ENCODE peak calls at places on chromosomes 16 and 17, in five cellular contexts. One of them, this sample, is unnamed.

GRCh38 chr17:8707591-8708453 is 36.8 kb downstream of the CCDC42 start:
- DNase-seq in NCI-H1092: no peak
- DNase-seq in AG09309: no peak
- DNase-seq in AG10803: no peak
- DNase-seq in lower leg skin: peak
- DNase-seq in this sample: no peak

GRCh38 chr17:48335858-48336500 is 94.0 kb downstream of the SKAP1 start:
- DNase-seq in AG10803: peak
- DNase-seq in lower leg skin: no peak
- DNase-seq in AG09309: no peak
- DNase-seq in NCI-H1092: peak
- DNase-seq in this sample: peak

GRCh38 chr16:86202760-86203426 is 303.9 kb downstream of the IRF8 start:
- DNase-seq in AG10803: no peak
- DNase-seq in NCI-H1092: no peak
- DNase-seq in AG09309: no peak
- DNase-seq in lower leg skin: no peak
- DNase-seq in this sample: no peak

GRCh38 chr17:49146620-49147306 is 14.2 kb downstream of the B4GALNT2 start:
- DNase-seq in AG10803: peak
- DNase-seq in NCI-H1092: no peak
- DNase-seq in lower leg skin: no peak
- DNase-seq in AG09309: peak
- DNase-seq in this sample: peak

GRCh38 chr17:61076649-61077048 is 323.0 kb upstream of the TBX2 start:
- DNase-seq in AG09309: no peak
- DNase-seq in AG10803: no peak
- DNase-seq in NCI-H1092: no peak
- DNase-seq in lower leg skin: no peak
- DNase-seq in this sample: no peak

GRCh38 chr16:31177136-31177535 is 2.8 kb upstream of the FUS start:
- DNase-seq in NCI-H1092: no peak
- DNase-seq in lower leg skin: no peak
- DNase-seq in AG09309: peak
- DNase-seq in AG10803: peak
- DNase-seq in this sample: no peak

GRCh38 chr17:57624390-57624789 is 120.7 kb downstream of the CCDC182 start:
- DNase-seq in AG09309: no peak
- DNase-seq in NCI-H1092: no peak
- DNase-seq in AG10803: no peak
- DNase-seq in lower leg skin: no peak
- DNase-seq in this sample: no peak

GRCh38 chr16:13307255-13307654 is 405.9 kb downstream of the SHISA9 start:
- DNase-seq in lower leg skin: no peak
- DNase-seq in NCI-H1092: no peak
- DNase-seq in AG10803: peak
- DNase-seq in AG09309: no peak
- DNase-seq in this sample: peak

GRCh38 chr16:85513649-85514048 is 99.5 kb upstream of the GSE1 start:
- DNase-seq in AG09309: no peak
- DNase-seq in AG10803: no peak
- DNase-seq in lower leg skin: no peak
- DNase-seq in NCI-H1092: no peak
- DNase-seq in this sample: no peak

GRCh38 chr16:12661656-12662172 is 142.0 kb downstream of the CPPED1 start:
- DNase-seq in NCI-H1092: no peak
- DNase-seq in AG10803: no peak
- DNase-seq in AG09309: no peak
- DNase-seq in lower leg skin: no peak
- DNase-seq in this sample: peak

GRCh38 chr17:50056961-50057330 is 1.0 kb downstream of the ITGA3 start:
- DNase-seq in AG10803: peak
- DNase-seq in lower leg skin: no peak
- DNase-seq in AG09309: no peak
- DNase-seq in NCI-H1092: no peak
- DNase-seq in this sample: peak

GRCh38 chr17:61412860-61413653 is 13.4 kb downstream of the TBX2 start:
- DNase-seq in lower leg skin: peak
- DNase-seq in NCI-H1092: no peak
- DNase-seq in AG10803: no peak
- DNase-seq in AG09309: no peak
- DNase-seq in this sample: no peak

GRCh38 chr17:74994440-74994839 is 7.0 kb downstream of the CDR2L start:
- DNase-seq in NCI-H1092: no peak
- DNase-seq in AG10803: peak
- DNase-seq in AG09309: no peak
- DNase-seq in lower leg skin: no peak
- DNase-seq in this sample: no peak

GRCh38 chr16:85437161-85438052 is 175.7 kb upstream of the GSE1 start:
- DNase-seq in NCI-H1092: peak
- DNase-seq in lower leg skin: no peak
- DNase-seq in AG10803: no peak
- DNase-seq in AG09309: no peak
- DNase-seq in this sample: peak

GRCh38 chr16:30185141-30185682 is 1.8 kb downstream of the CORO1A start:
- DNase-seq in NCI-H1092: no peak
- DNase-seq in AG09309: no peak
- DNase-seq in lower leg skin: no peak
- DNase-seq in AG10803: no peak
- DNase-seq in this sample: no peak

GRCh38 chr16:73354426-73354825 is 306.5 kb upstream of the ZFHX3 start:
- DNase-seq in lower leg skin: no peak
- DNase-seq in NCI-H1092: no peak
- DNase-seq in AG10803: no peak
- DNase-seq in AG09309: no peak
- DNase-seq in this sample: no peak

GRCh38 chr17:63442549-63443035 is 3.5 kb downstream of the CYB561 start:
- DNase-seq in NCI-H1092: no peak
- DNase-seq in lower leg skin: no peak
- DNase-seq in AG09309: no peak
- DNase-seq in AG10803: no peak
- DNase-seq in this sample: no peak